ENCODE peak calls at places on chromosome 22, in four cellular contexts. Z is coronary artery, Q is NCI-H345, H is HS-5. S is an unnamed sample.

GRCh38 chr22:30483169-30483568 is 11.4 kb upstream of the SEC14L3 start:
- DNase-seq in Z (no peak), Q (no peak), H (no peak), S (no peak)

GRCh38 chr22:42321908-42322561 is 51.6 kb upstream of the TCF20 start:
- DNase-seq in Z (no peak), Q (peak; percentile 85), H (no peak), S (no peak)

GRCh38 chr22:31753005-31753633 is 700 bp upstream of the DEPDC5 start:
- DNase-seq in Z (no peak), Q (no peak), H (no peak), S (no peak)

GRCh38 chr22:49047461-49047860 is 780.2 kb downstream of the BRD1 start:
- DNase-seq in Z (no peak), Q (no peak), H (no peak), S (no peak)

GRCh38 chr22:40728731-40729189 is 49.5 kb downstream of the MCHR1 start:
- DNase-seq in Z (no peak), Q (no peak), H (no peak), S (no peak)

GRCh38 chr22:19849800-19850481 is 4.7 kb downstream of the GNB1L start:
- DNase-seq in Z (no peak), Q (no peak), H (no peak), S (no peak)

GRCh38 chr22:39068033-39068785 is 8.9 kb upstream of the APOBEC3G start:
- DNase-seq in Z (no peak), Q (no peak), H (no peak), S (no peak)

GRCh38 chr22:23969071-23969470 is 2.4 kb downstream of the DDTL start:
- DNase-seq in Z (no peak), Q (no peak), H (no peak), S (peak; percentile 27)

GRCh38 chr22:26906464-26906863 is 249.1 kb downstream of the MIAT start:
- DNase-seq in Z (no peak), Q (peak; percentile 84), H (no peak), S (no peak)

GRCh38 chr22:31917227-31917921 is 27.0 kb upstream of the YWHAH start:
- DNase-seq in Z (no peak), Q (no peak), H (no peak), S (no peak)

GRCh38 chr22:49746065-49746464 is 81.6 kb downstream of the BRD1 start:
- DNase-seq in Z (no peak), Q (no peak), H (no peak), S (no peak)

GRCh38 chr22:47171441-47172221 is 409.2 kb downstream of the TBC1D22A start:
- DNase-seq in Z (peak; percentile 55), Q (no peak), H (no peak), S (peak; percentile 70)

GRCh38 chr22:45911601-45912271 is 65.2 kb downstream of the WNT7B start:
- DNase-seq in Z (no peak), Q (peak; percentile 92), H (no peak), S (no peak)

GRCh38 chr22:43889366-43890253 is 2.2 kb downstream of the PNPLA5 start:
- DNase-seq in Z (no peak), Q (no peak), H (no peak), S (peak; percentile 54)

GRCh38 chr22:32564170-32565001 is 89.8 kb downstream of the FBXO7 start:
- DNase-seq in Z (no peak), Q (no peak), H (no peak), S (no peak)

GRCh38 chr22:23278883-23279675 is 98.8 kb downstream of the BCR start:
- DNase-seq in Z (no peak), Q (peak; percentile 37), H (no peak), S (no peak)

GRCh38 chr22:17501679-17502285 is 61.5 kb upstream of the SLC25A18 start:
- DNase-seq in Z (no peak), Q (peak; percentile 52), H (peak; percentile 38), S (no peak)